ENCODE peak calls at places on chromosomes 1 and 21, in eight cellular contexts. T is AG04449; S is activated naive CD4-positive, alpha-beta T cell treated with Interleukin-2 at 50 U/mL for 16 hours; M is stimulated activated CD4-positive, alpha-beta T cell treated with anti-CD3 and anti-CD28 coated beads, Interleukin-1b, Interleukin-23, amount 100 ng/mL, for 24 hours; I is RWPE1; E is GM12891; Q is heart left ventricle; B is H4. O is an unnamed sample.
A peak's percentile ranks its signal among the peaks of the same experiment; 100 is the strongest.

GRCh38 chr1:16067127-16067768 is 6.2 kb downstream of the FAM131C start:
- DNase-seq in Q (no peak), E (no peak), I (no peak), S (no peak), B (no peak), M (no peak), T (no peak), O (peak; percentile 74)

GRCh38 chr1:94688646-94689045 is 131.5 kb upstream of the SLC44A3 start:
- DNase-seq in I (no peak), B (no peak), M (no peak), S (no peak), E (no peak), T (no peak), Q (no peak), O (no peak)

GRCh38 chr1:114075546-114076249 is 78.0 kb downstream of the SYT6 start:
- DNase-seq in S (no peak), Q (no peak), B (no peak), E (no peak), T (no peak), I (no peak), M (no peak), O (no peak)

GRCh38 chr1:178133291-178133989 is 39.5 kb downstream of the RASAL2 start:
- DNase-seq in S (no peak), Q (no peak), T (no peak), I (no peak), E (no peak), M (no peak), B (no peak), O (no peak)

GRCh38 chr1:186950547-186950946 is 121.8 kb downstream of the PLA2G4A start:
- DNase-seq in Q (no peak), B (no peak), T (no peak), M (no peak), E (no peak), S (no peak), I (peak; percentile 61), O (no peak)

GRCh38 chr1:72845342-72845741 is 563.0 kb upstream of the NEGR1 start:
- DNase-seq in T (no peak), S (no peak), E (no peak), Q (no peak), M (no peak), I (no peak), B (peak; percentile 34), O (peak; percentile 14)

GRCh38 chr1:79839882-79840281 is 833.4 kb upstream of the ADGRL4 start:
- DNase-seq in B (no peak), Q (no peak), M (no peak), I (no peak), E (no peak), S (no peak), T (no peak), O (no peak)

GRCh38 chr1:64680601-64681000 is 64.3 kb upstream of the RAVER2 start:
- DNase-seq in Q (no peak), B (no peak), T (no peak), M (no peak), S (no peak), E (no peak), I (no peak), O (no peak)

GRCh38 chr1:17287377-17287776 is 20.6 kb upstream of the PADI4 start:
- DNase-seq in B (peak; percentile 82), I (peak; percentile 89), S (no peak), Q (no peak), M (no peak), T (peak; percentile 50), E (no peak), O (no peak)

GRCh38 chr1:30512253-30512921 is 211.0 kb downstream of the MATN1 start:
- DNase-seq in Q (no peak), S (no peak), B (no peak), T (no peak), M (no peak), I (no peak), E (no peak), O (no peak)

GRCh38 chr1:159088050-159088449 is 11.5 kb upstream of the AIM2 start:
- DNase-seq in I (peak; percentile 43), Q (no peak), B (peak; percentile 43), E (no peak), M (no peak), T (peak; percentile 70), S (no peak), O (no peak)

GRCh38 chr21:45536301-45537081 is 5.7 kb downstream of the SLC19A1 start:
- DNase-seq in I (no peak), S (no peak), T (no peak), M (no peak), Q (peak; percentile 21), B (no peak), E (no peak), O (peak; percentile 39)

GRCh38 chr21:33026878-33027400 is 1.2 kb downstream of the OLIG2 start:
- DNase-seq in Q (no peak), E (no peak), T (no peak), I (no peak), S (no peak), M (no peak), B (no peak), O (peak; percentile 48)

GRCh38 chr1:16146888-16147614 is 8.8 kb downstream of the EPHA2 start:
- DNase-seq in T (no peak), E (no peak), S (no peak), M (no peak), B (no peak), Q (no peak), I (no peak), O (no peak)

GRCh38 chr1:24343412-24344089 is 24.4 kb downstream of the GRHL3 start:
- DNase-seq in S (no peak), B (no peak), E (no peak), Q (no peak), I (no peak), M (no peak), T (no peak), O (no peak)

GRCh38 chr1:196034080-196034706 is 574.0 kb downstream of the KCNT2 start:
- DNase-seq in E (no peak), I (no peak), S (no peak), Q (no peak), B (no peak), T (no peak), M (no peak), O (no peak)

GRCh38 chr1:225114354-225114995 is 185.0 kb downstream of the DNAH14 start:
- DNase-seq in B (no peak), E (no peak), M (no peak), I (no peak), S (no peak), T (no peak), Q (no peak), O (no peak)

GRCh38 chr1:198162091-198162767 is 5.4 kb downstream of the NEK7 start:
- DNase-seq in Q (peak; percentile 34), M (no peak), B (no peak), T (no peak), I (no peak), E (no peak), S (no peak), O (no peak)

GRCh38 chr1:21238141-21238800 is 52.0 kb downstream of the ECE1 start:
- DNase-seq in I (peak; percentile 46), S (no peak), T (peak; percentile 77), E (no peak), Q (no peak), M (no peak), B (no peak), O (no peak)

GRCh38 chr1:209268479-209268878 is 315.0 kb upstream of the CAMK1G start:
- DNase-seq in E (no peak), I (no peak), M (no peak), S (no peak), Q (no peak), B (no peak), T (no peak), O (no peak)

GRCh38 chr21:38661296-38662223 is 144.2 kb upstream of the ETS2 start:
- DNase-seq in Q (peak; percentile 39), T (peak; percentile 24), I (no peak), B (peak; percentile 48), M (no peak), S (no peak), E (no peak), O (peak; percentile 47)

GRCh38 chr1:155324717-155325595 is 4.3 kb downstream of the RUSC1 start:
- DNase-seq in Q (peak; percentile 64), S (no peak), B (peak; percentile 58), E (peak; percentile 46), I (peak; percentile 64), T (no peak), M (no peak), O (peak; percentile 66)

GRCh38 chr1:79090985-79091384 is 84.5 kb upstream of the ADGRL4 start:
- DNase-seq in T (no peak), E (no peak), Q (no peak), I (no peak), B (no peak), M (no peak), S (no peak), O (no peak)

GRCh38 chr1:169999357-169999756 is 75.1 kb downstream of the KIFAP3 start:
- DNase-seq in Q (peak; percentile 35), T (peak; percentile 84), M (no peak), I (peak; percentile 65), B (peak; percentile 15), E (no peak), S (no peak), O (no peak)

GRCh38 chr1:176799327-176799726 is 336.4 kb downstream of the PAPPA2 start:
- DNase-seq in Q (no peak), M (no peak), E (no peak), I (no peak), T (no peak), S (no peak), B (no peak), O (no peak)

O was measured in glutamatergic neuron.